ENCODE peak calls at places on chromosomes 11 and 22, in eight cellular contexts. N is PC-3, G is nephron progenitor cell, B is cardiac muscle cell, T is BJ, F is tibial artery, Q is AG04450, S is NB4. C is an unnamed sample.

GRCh38 chr11:65431452-65432132 is 9.0 kb downstream of the NEAT1 start:
- DNase-seq in F (no peak), T (no peak), N (no peak), Q (no peak), S (no peak), B (peak; percentile 57), G (no peak), C (no peak)

GRCh38 chr11:134049303-134049702 is 19.6 kb upstream of the JAM3 start:
- DNase-seq in T (no peak), N (no peak), F (no peak), G (no peak), B (no peak), S (no peak), Q (no peak), C (no peak)

GRCh38 chr11:120707663-120708062 is 196.1 kb downstream of the GRIK4 start:
- DNase-seq in T (no peak), Q (no peak), N (no peak), B (no peak), F (no peak), S (no peak), G (no peak), C (no peak)

GRCh38 chr22:19092725-19093124 is 29.5 kb downstream of the DGCR2 start:
- DNase-seq in N (no peak), S (no peak), Q (no peak), F (no peak), T (no peak), G (no peak), B (no peak), C (no peak)

GRCh38 chr11:82854242-82854641 is 46.0 kb downstream of the PRCP start:
- DNase-seq in G (no peak), T (no peak), F (no peak), Q (no peak), N (peak; percentile 62), S (no peak), B (no peak), C (no peak)

GRCh38 chr11:43358670-43359431 is at the start of gene TTC17:
- DNase-seq in F (peak; percentile 95), S (peak; percentile 96), G (peak; percentile 94), N (peak; percentile 89), Q (peak; percentile 72), B (peak; percentile 93), T (peak; percentile 48), C (peak; percentile 55)

GRCh38 chr22:46650078-46650810 is 30.1 kb downstream of the GRAMD4 start:
- DNase-seq in N (no peak), T (no peak), F (no peak), B (no peak), Q (no peak), S (no peak), G (no peak), C (no peak)

GRCh38 chr11:19311306-19312030 is 70.7 kb upstream of the E2F8 start:
- DNase-seq in G (peak; percentile 85), T (no peak), B (peak; percentile 71), N (peak; percentile 69), S (peak; percentile 57), Q (peak; percentile 13), F (no peak), C (no peak)

GRCh38 chr11:13348305-13348704 is 70.7 kb downstream of the BMAL1 start:
- DNase-seq in Q (no peak), N (no peak), B (no peak), T (no peak), F (no peak), G (no peak), S (peak; percentile 34), C (no peak)

GRCh38 chr22:48277868-48278581 is 1515.6 kb downstream of the TBC1D22A start:
- DNase-seq in Q (no peak), F (no peak), G (no peak), T (no peak), B (no peak), N (no peak), S (peak; percentile 15), C (no peak)

GRCh38 chr11:2892215-2893020 is 6.8 kb upstream of the CDKN1C start:
- DNase-seq in T (no peak), N (peak; percentile 59), Q (no peak), F (peak; percentile 76), G (peak; percentile 82), S (peak; percentile 86), B (peak; percentile 74), C (no peak)

GRCh38 chr11:2791521-2792375 is 92.0 kb upstream of the KCNQ1OT1 start:
- DNase-seq in S (no peak), B (no peak), F (peak; percentile 72), G (peak; percentile 22), T (no peak), N (no peak), Q (no peak), C (no peak)

GRCh38 chr11:78800089-78800690 is 225.5 kb upstream of the NARS2 start:
- DNase-seq in T (no peak), G (no peak), S (no peak), Q (no peak), B (no peak), F (no peak), N (peak; percentile 71), C (no peak)

GRCh38 chr11:10934293-10934850 is 76.5 kb upstream of the ZBED5 start:
- DNase-seq in Q (no peak), S (no peak), N (peak; percentile 27), B (no peak), G (no peak), F (no peak), T (no peak), C (no peak)

GRCh38 chr22:49566141-49566541 is 261.5 kb downstream of the BRD1 start:
- DNase-seq in T (no peak), F (no peak), Q (no peak), N (no peak), G (no peak), S (peak; percentile 11), B (no peak), C (no peak)

GRCh38 chr11:75851203-75851602 is 36.2 kb downstream of the UVRAG start:
- DNase-seq in F (no peak), Q (no peak), S (no peak), B (peak; percentile 55), G (no peak), N (no peak), T (no peak), C (no peak)

GRCh38 chr11:32852142-32852541 is 22.4 kb downstream of the PRRG4 start:
- DNase-seq in Q (no peak), S (peak; percentile 18), F (no peak), G (no peak), B (peak; percentile 55), N (peak; percentile 23), T (peak; percentile 5), C (no peak)

GRCh38 chr11:110524227-110524626 is 94.5 kb downstream of the FDX1 start:
- DNase-seq in B (peak; percentile 78), F (no peak), T (peak; percentile 88), N (peak; percentile 14), Q (peak; percentile 85), G (no peak), S (no peak), C (peak; percentile 51)

GRCh38 chr11:68694404-68695297 is 10.3 kb downstream of the GAL start:
- DNase-seq in G (no peak), N (no peak), F (no peak), B (no peak), T (no peak), Q (no peak), S (no peak), C (no peak)

GRCh38 chr11:29343465-29344333 is 673.1 kb downstream of the KCNA4 start:
- DNase-seq in T (no peak), G (peak; percentile 83), Q (no peak), B (peak; percentile 70), N (peak; percentile 76), S (peak; percentile 52), F (no peak), C (no peak)

GRCh38 chr11:42465613-42466012 is 846.2 kb upstream of the API5 start:
- DNase-seq in T (no peak), B (no peak), N (no peak), S (no peak), Q (no peak), F (no peak), G (no peak), C (no peak)

GRCh38 chr11:7894251-7894650 is 36.8 kb downstream of the OR10A6 start:
- DNase-seq in F (no peak), S (no peak), T (no peak), G (no peak), Q (no peak), N (no peak), B (no peak), C (no peak)

GRCh38 chr22:46242023-46242422 is 8.1 kb downstream of the CDPF1 start:
- DNase-seq in F (peak; percentile 40), N (no peak), S (no peak), B (no peak), T (no peak), Q (no peak), G (no peak), C (no peak)

DNA sequence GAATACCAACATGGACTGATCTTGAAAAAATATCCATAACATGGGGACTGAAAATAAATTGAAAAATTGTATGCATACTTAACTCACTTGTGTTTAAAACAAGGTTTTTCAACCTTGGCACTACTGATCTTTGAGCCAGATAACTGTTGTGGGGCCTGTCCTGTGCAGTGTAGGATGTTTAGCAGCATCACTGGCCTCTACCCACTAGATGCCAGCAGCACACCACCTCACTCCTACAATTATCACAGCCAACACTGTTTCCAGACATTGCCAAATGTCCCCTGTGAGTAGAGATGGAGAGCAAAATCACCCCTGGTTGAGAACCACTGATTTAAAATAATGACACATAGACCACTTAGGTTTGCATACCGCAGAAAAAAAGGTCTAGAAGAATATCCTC is 45.0 kb upstream of the SLC1A2 start:
- DNase-seq in F (no peak), S (no peak), B (no peak), N (peak; percentile 54), Q (no peak), T (no peak), G (no peak), C (no peak)
- TF ChIP-seq CTCF in F (no peak), S (no peak), B (no peak), N (peak; percentile 60), Q (peak; percentile 32), T (peak; percentile 21), G (no peak), C (peak; percentile 44)

GRCh38 chr22:17910561-17911311 is 113.6 kb downstream of the MICAL3 start:
- DNase-seq in Q (peak; percentile 68), T (peak; percentile 46), G (peak; percentile 57), N (peak; percentile 35), B (peak; percentile 83), S (no peak), F (peak; percentile 88), C (peak; percentile 70)
- TF ChIP-seq CTCF in Q (peak; percentile 45), T (peak; percentile 58), G (no peak), N (peak; percentile 25), B (peak; percentile 54), S (no peak), F (no peak), C (peak; percentile 67)

DNA sequence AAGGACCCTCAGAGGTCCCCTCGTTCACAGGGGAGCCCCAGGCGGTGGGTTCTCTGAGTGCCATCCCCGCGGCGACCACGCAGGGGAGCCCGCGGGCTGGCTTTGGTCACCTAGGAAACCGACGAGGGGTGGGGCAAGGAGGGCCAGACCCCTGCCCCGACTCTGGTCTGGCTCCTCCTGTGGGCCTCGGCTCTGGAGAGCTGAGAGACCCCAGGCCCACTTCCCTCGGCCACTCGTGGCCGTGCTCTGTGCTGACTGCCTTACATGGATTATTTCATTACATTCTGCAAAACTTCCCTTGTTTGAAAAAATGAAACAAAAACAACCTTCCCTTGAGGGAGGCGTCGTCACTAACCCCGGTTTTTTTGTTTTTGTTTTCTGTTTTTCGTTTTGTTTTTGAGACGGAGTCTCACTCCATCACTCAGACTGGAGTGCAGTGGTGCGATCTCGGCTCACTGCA is 15.2 kb upstream of the CYTH4 start:
- DNase-seq in T (no peak), N (peak; percentile 57), G (peak; percentile 83), S (peak; percentile 51), Q (no peak), B (peak; percentile 51), F (no peak), C (no peak)
- TF ChIP-seq CTCF in T (peak; percentile 95), N (peak; percentile 83), G (peak; percentile 83), S (peak; percentile 89), Q (peak; percentile 88), B (peak; percentile 90), F (no peak), C (peak; percentile 89)

GRCh38 chr11:126573325-126574076 is 218.0 kb downstream of the ST3GAL4 start:
- DNase-seq in N (no peak), Q (no peak), G (peak; percentile 46), S (peak; percentile 21), T (no peak), F (no peak), B (no peak), C (no peak)
- TF ChIP-seq CTCF in N (peak; percentile 42), Q (peak; percentile 41), G (peak; percentile 47), S (peak; percentile 44), T (peak; percentile 35), F (no peak), B (no peak), C (peak; percentile 22)

C was measured in AG04449.